ENCODE peak calls at places on chromosome 1, in five cellular contexts. L, G, Q, Z and D are unnamed samples.

GRCh38 chr1:170967042-170967910 is 31.9 kb downstream of the MROH9 start:
- DNase-seq in L (no peak), G (no peak), Q (peak), Z (no peak), D (no peak)

GRCh38 chr1:239744851-239745250 is 346.8 kb upstream of the FMN2 start:
- DNase-seq in L (no peak), G (no peak), Q (no peak), Z (no peak), D (no peak)

GRCh38 chr1:47187226-47187925 is 2.5 kb downstream of the PDZK1IP1 start:
- DNase-seq in L (no peak), G (peak), Q (no peak), Z (no peak), D (peak)

GRCh38 chr1:61887921-61888564 is 145.8 kb downstream of the PATJ start:
- DNase-seq in L (peak), G (no peak), Q (no peak), Z (peak), D (no peak)

GRCh38 chr1:15218287-15219279 is 28.4 kb upstream of the FHAD1 start:
- DNase-seq in L (peak), G (peak), Q (peak), Z (no peak), D (peak)

GRCh38 chr1:26340047-26340481 is 13.9 kb downstream of the CRYBG2 start:
- DNase-seq in L (no peak), G (no peak), Q (peak), Z (no peak), D (no peak)

GRCh38 chr1:162629077-162629637 is 3.1 kb upstream of the DDR2 start:
- DNase-seq in L (no peak), G (no peak), Q (peak), Z (no peak), D (no peak)

GRCh38 chr1:107936498-107937481 is 28.2 kb downstream of the VAV3 start:
- DNase-seq in L (no peak), G (no peak), Q (peak), Z (peak), D (peak)

GRCh38 chr1:51442616-51443015 is 76.5 kb downstream of the EPS15 start:
- DNase-seq in L (no peak), G (no peak), Q (peak), Z (no peak), D (no peak)

GRCh38 chr1:44276006-44276405 is 62.7 kb downstream of the DMAP1 start:
- DNase-seq in L (no peak), G (no peak), Q (peak), Z (no peak), D (no peak)

GRCh38 chr1:234780112-234780511 is 170.1 kb upstream of the IRF2BP2 start:
- DNase-seq in L (no peak), G (no peak), Q (no peak), Z (no peak), D (no peak)

GRCh38 chr1:46807046-46807972 is 8.5 kb downstream of the CYP4B1 start:
- DNase-seq in L (no peak), G (no peak), Q (no peak), Z (no peak), D (no peak)

GRCh38 chr1:195934839-195935557 is 673.2 kb downstream of the KCNT2 start:
- DNase-seq in L (no peak), G (no peak), Q (peak), Z (no peak), D (no peak)

GRCh38 chr1:201714542-201715276 is 114.2 kb upstream of the IPO9 start:
- DNase-seq in L (no peak), G (peak), Q (peak), Z (peak), D (no peak)

GRCh38 chr1:220706480-220706879 is 16.3 kb downstream of the C1orf115 start:
- DNase-seq in L (no peak), G (no peak), Q (no peak), Z (no peak), D (no peak)

GRCh38 chr1:156847591-156848460 is 11.1 kb downstream of the INSRR start:
- DNase-seq in L (no peak), G (no peak), Q (no peak), Z (no peak), D (no peak)

GRCh38 chr1:77446841-77447555 is 165.2 kb downstream of the AK5 start:
- DNase-seq in L (no peak), G (no peak), Q (peak), Z (no peak), D (no peak)

GRCh38 chr1:170175032-170175431 is 29.3 kb downstream of the NTMT2 start:
- DNase-seq in L (no peak), G (no peak), Q (no peak), Z (no peak), D (no peak)

GRCh38 chr1:110210604-110211502 is 739 bp downstream of the KCNC4 start:
- DNase-seq in L (peak), G (peak), Q (peak), Z (peak), D (peak)

GRCh38 chr1:118504867-118505266 is 319.8 kb upstream of the SPAG17 start:
- DNase-seq in L (no peak), G (no peak), Q (no peak), Z (peak), D (no peak)

GRCh38 chr1:161782886-161783285 is 16.8 kb downstream of the ATF6 start:
- DNase-seq in L (no peak), G (no peak), Q (no peak), Z (no peak), D (no peak)

GRCh38 chr1:213704941-213705340 is 282.8 kb upstream of the PROX1 start:
- DNase-seq in L (no peak), G (no peak), Q (no peak), Z (no peak), D (no peak)

GRCh38 chr1:29849038-29849750 is 612.9 kb downstream of the PTPRU start:
- DNase-seq in L (no peak), G (no peak), Q (peak), Z (no peak), D (peak)

GRCh38 chr1:6582370-6582769 is 2.6 kb downstream of the ZBTB48 start:
- DNase-seq in L (no peak), G (no peak), Q (no peak), Z (no peak), D (no peak)

GRCh38 chr1:204123376-204123775 is 28.5 kb downstream of the ETNK2 start:
- DNase-seq in L (no peak), G (no peak), Q (no peak), Z (no peak), D (no peak)

GRCh38 chr1:181531951-181532640 is 48.8 kb downstream of the CACNA1E start:
- DNase-seq in L (no peak), G (no peak), Q (no peak), Z (no peak), D (no peak)

GRCh38 chr1:150661156-150661555 is 31.7 kb upstream of the ENSA start:
- DNase-seq in L (no peak), G (no peak), Q (no peak), Z (no peak), D (no peak)

GRCh38 chr1:212794561-212795014 is 2.9 kb downstream of the TATDN3 start:
- DNase-seq in L (no peak), G (no peak), Q (no peak), Z (no peak), D (no peak)

GRCh38 chr1:68051475-68051874 is 1.0 kb upstream of the DIRAS3 start:
- DNase-seq in L (peak), G (no peak), Q (peak), Z (peak), D (no peak)

GRCh38 chr1:172764378-172764777 is 105.5 kb downstream of the FASLG start:
- DNase-seq in L (peak), G (no peak), Q (no peak), Z (no peak), D (peak)

GRCh38 chr1:147849097-147849873 is 53.3 kb upstream of the GJA8 start:
- DNase-seq in L (no peak), G (no peak), Q (peak), Z (no peak), D (no peak)

GRCh38 chr1:31161571-31161970 is 78.1 kb downstream of the NKAIN1 start:
- DNase-seq in L (no peak), G (no peak), Q (no peak), Z (no peak), D (no peak)